ENCODE peak calls at places on chromosomes 4 and X, in five cellular contexts. One of them, this sample, is unnamed.
A peak's percentile ranks its signal among the peaks of the same experiment; 100 is the strongest.

GRCh38 chr4:74133786-74134499 is 24.0 kb upstream of the MTHFD2L start:
- DNase-seq in erythroblast: peak; percentile 77
- DNase-seq in Right ventricle myocardium superior: peak; percentile 73
- DNase-seq in germinal center: peak; percentile 8
- DNase-seq in left lung: peak; percentile 76
- DNase-seq in this sample: peak; percentile 83

GRCh38 chrX:30635630-30636029 is 17.6 kb upstream of the GK start:
- DNase-seq in germinal center: no peak
- DNase-seq in left lung: no peak
- DNase-seq in Right ventricle myocardium superior: no peak
- DNase-seq in erythroblast: peak; percentile 1
- DNase-seq in this sample: no peak

GRCh38 chr4:11424000-11424399 is 4.7 kb downstream of the HS3ST1 start:
- DNase-seq in germinal center: peak; percentile 48
- DNase-seq in Right ventricle myocardium superior: peak; percentile 45
- DNase-seq in erythroblast: peak; percentile 20
- DNase-seq in left lung: no peak
- DNase-seq in this sample: no peak

GRCh38 chrX:72348247-72348979 is 42.7 kb upstream of the CITED1 start:
- DNase-seq in left lung: no peak
- DNase-seq in germinal center: no peak
- DNase-seq in Right ventricle myocardium superior: no peak
- DNase-seq in erythroblast: peak; percentile 27
- DNase-seq in this sample: no peak

GRCh38 chr4:38671594-38671943 is 7.6 kb downstream of the KLF3 start:
- DNase-seq in germinal center: no peak
- DNase-seq in Right ventricle myocardium superior: no peak
- DNase-seq in left lung: no peak
- DNase-seq in erythroblast: peak; percentile 14
- DNase-seq in this sample: no peak

GRCh38 chr4:141652161-141652778 is 15.9 kb downstream of the IL15 start:
- DNase-seq in erythroblast: peak; percentile 5
- DNase-seq in germinal center: no peak
- DNase-seq in Right ventricle myocardium superior: no peak
- DNase-seq in left lung: no peak
- DNase-seq in this sample: no peak

GRCh38 chr4:77538144-77538543 is 67.5 kb upstream of the CXCL13 start:
- DNase-seq in erythroblast: no peak
- DNase-seq in Right ventricle myocardium superior: no peak
- DNase-seq in germinal center: no peak
- DNase-seq in left lung: no peak
- DNase-seq in this sample: no peak

GRCh38 chrX:115494133-115494532 is 66.8 kb upstream of the PLS3 start:
- DNase-seq in erythroblast: no peak
- DNase-seq in germinal center: no peak
- DNase-seq in Right ventricle myocardium superior: no peak
- DNase-seq in left lung: no peak
- DNase-seq in this sample: no peak

GRCh38 chrX:119763175-119763574 is 4.8 kb downstream of the SOWAHD start:
- DNase-seq in left lung: no peak
- DNase-seq in erythroblast: no peak
- DNase-seq in Right ventricle myocardium superior: no peak
- DNase-seq in germinal center: no peak
- DNase-seq in this sample: no peak

GRCh38 chr4:97900187-97900586 is 243.1 kb downstream of the STPG2 start:
- DNase-seq in germinal center: no peak
- DNase-seq in left lung: no peak
- DNase-seq in Right ventricle myocardium superior: no peak
- DNase-seq in erythroblast: no peak
- DNase-seq in this sample: no peak

GRCh38 chr4:111954546-111954945 is 190.7 kb upstream of the FAM241A start:
- DNase-seq in germinal center: no peak
- DNase-seq in erythroblast: no peak
- DNase-seq in left lung: no peak
- DNase-seq in Right ventricle myocardium superior: no peak
- DNase-seq in this sample: no peak

GRCh38 chrX:67725471-67725870 is 181.7 kb downstream of the AR start:
- DNase-seq in germinal center: no peak
- DNase-seq in erythroblast: no peak
- DNase-seq in left lung: no peak
- DNase-seq in Right ventricle myocardium superior: no peak
- DNase-seq in this sample: no peak

This sample was measured in sciatic nerve.